ENCODE peak calls at places on chromosomes 7 and 10, in six cellular contexts. E is neuronal stem cell, Q is Kasumi-1, T is fibroblast of the aortic adventitia, J is GM23338, P is fibroblast of pulmonary artery. Y is an unnamed sample.

GRCh38 chr7:74544706-74545469 is 91.2 kb downstream of the GTF2IRD1 start:
- DNase-seq in E (peak), P (peak), Q (peak), J (peak), T (peak), Y (peak)

GRCh38 chr10:80148166-80148805 is 15.8 kb downstream of the PLAC9 start:
- DNase-seq in Q (no peak), J (no peak), T (no peak), E (no peak), P (no peak), Y (no peak)

GRCh38 chr10:131090761-131091661 is 220.5 kb downstream of the TCERG1L start:
- DNase-seq in P (no peak), E (no peak), Q (no peak), T (no peak), J (no peak), Y (no peak)

GRCh38 chr7:105613611-105614330 is 32.5 kb upstream of the EFCAB10 start:
- DNase-seq in P (no peak), E (no peak), Q (no peak), J (no peak), T (no peak), Y (no peak)

GRCh38 chr7:139619367-139619657 is 95.8 kb downstream of the CLEC2L start:
- DNase-seq in Q (no peak), J (no peak), E (no peak), T (peak), P (peak), Y (peak)

GRCh38 chr7:87575521-87575920 is 25.2 kb downstream of the ABCB1 start:
- DNase-seq in J (no peak), P (no peak), E (no peak), Q (no peak), T (no peak), Y (no peak)

GRCh38 chr7:150964593-150965111 is 13.5 kb downstream of the KCNH2 start:
- DNase-seq in P (no peak), Q (peak), J (peak), E (no peak), T (no peak), Y (no peak)

GRCh38 chr10:61900829-61901783 is at the start of gene ARID5B:
- DNase-seq in P (peak), T (peak), E (peak), Q (peak), J (peak), Y (peak)

GRCh38 chr10:35912615-35913170 is 270.6 kb upstream of the FZD8 start:
- DNase-seq in J (peak), T (peak), P (peak), E (no peak), Q (no peak), Y (peak)

GRCh38 chr7:104328308-104328969 is at the start of gene LHFPL3:
- DNase-seq in T (no peak), P (no peak), E (peak), J (peak), Q (no peak), Y (no peak)

GRCh38 chr10:129901389-129902045 is 62.6 kb downstream of the EBF3 start:
- DNase-seq in E (no peak), P (no peak), Q (no peak), J (peak), T (no peak), Y (no peak)

GRCh38 chr7:43039346-43039745 is 73.1 kb upstream of the HECW1 start:
- DNase-seq in J (peak), Q (no peak), E (no peak), P (no peak), T (no peak), Y (no peak)

GRCh38 chr7:106679153-106679931 is 18.4 kb upstream of the CCDC71L start:
- DNase-seq in P (peak), T (peak), J (no peak), Q (peak), E (no peak), Y (peak)